ENCODE peak calls at places on chromosomes 4 and X, in four cellular contexts. Q is GM12878, A is progenitor cell of endocrine pancreas, R is endodermal cell. P is an unnamed sample.

GRCh38 chrX:115324194-115324593 is 34.7 kb downstream of the LUZP4 start:
- DNase-seq in Q (no peak), R (no peak), A (no peak), P (no peak)

GRCh38 chrX:70908541-70908940 is at the start of gene TEX11:
- DNase-seq in A (no peak), R (peak; percentile 73), Q (no peak), P (no peak)

GRCh38 chrX:46628406-46629371 is 55.1 kb downstream of the CHST7 start:
- DNase-seq in R (no peak), Q (peak; percentile 91), A (no peak), P (peak; percentile 46)

GRCh38 chr4:143643399-143643798 is 57.1 kb downstream of the FREM3 start:
- DNase-seq in Q (no peak), A (no peak), R (no peak), P (no peak)

GRCh38 chr4:100420571-100420970 is 97.3 kb downstream of the EMCN start:
- DNase-seq in Q (no peak), A (no peak), R (no peak), P (no peak)

GRCh38 chr4:27278615-27279014 is 418.0 kb downstream of the STIM2 start:
- DNase-seq in Q (no peak), A (peak; percentile 56), R (peak; percentile 89), P (no peak)

GRCh38 chrX:120585702-120586101 is 18.2 kb upstream of the MCTS1 start:
- DNase-seq in Q (no peak), R (no peak), A (no peak), P (no peak)

GRCh38 chr4:41887821-41888699 is 47.2 kb upstream of the TMEM33 start:
- DNase-seq in R (peak; percentile 64), A (no peak), Q (no peak), P (no peak)

GRCh38 chr4:69096111-69096656 is at the start of gene UGT2B7:
- DNase-seq in A (no peak), R (no peak), Q (no peak), P (no peak)

GRCh38 chr4:11418610-11419009 is 10.1 kb downstream of the HS3ST1 start:
- DNase-seq in Q (no peak), R (peak; percentile 56), A (no peak), P (no peak)

GRCh38 chr4:26024079-26024478 is 110.1 kb downstream of the SMIM20 start:
- DNase-seq in R (no peak), Q (no peak), A (no peak), P (no peak)

GRCh38 chr4:72987741-72988729 is 81.5 kb downstream of the COX18 start:
- DNase-seq in R (no peak), A (no peak), Q (no peak), P (no peak)

GRCh38 chr4:62644372-62644771 is 1444.2 kb downstream of the ADGRL3 start:
- DNase-seq in A (no peak), R (peak; percentile 59), Q (no peak), P (no peak)

GRCh38 chrX:12421918-12422317 is 283.6 kb downstream of the FRMPD4 start:
- DNase-seq in Q (no peak), A (no peak), R (no peak), P (no peak)

GRCh38 chrX:96436105-96436504 is 248.5 kb upstream of the DIAPH2 start:
- DNase-seq in R (no peak), A (no peak), Q (no peak), P (no peak)

GRCh38 chr4:184649971-184650855 is 675 bp downstream of the PRIMPOL start:
- DNase-seq in Q (no peak), A (no peak), R (peak; percentile 73), P (no peak)

GRCh38 chr4:128600996-128601857 is 208.3 kb upstream of the JADE1 start:
- DNase-seq in A (no peak), R (peak; percentile 78), Q (no peak), P (no peak)

GRCh38 chrX:65587616-65588526 is 53.3 kb upstream of the LAS1L start:
- DNase-seq in R (no peak), A (no peak), Q (no peak), P (no peak)

GRCh38 chr4:160611181-160611580 is 1508.3 kb downstream of the RAPGEF2 start:
- DNase-seq in A (no peak), Q (no peak), R (no peak), P (no peak)

GRCh38 chr4:30776451-30776850 is 56.3 kb downstream of the PCDH7 start:
- DNase-seq in A (no peak), Q (no peak), R (no peak), P (no peak)

GRCh38 chrX:16394290-16394689 is 227.0 kb downstream of the MAGEB17 start:
- DNase-seq in A (no peak), Q (no peak), R (no peak), P (no peak)

GRCh38 chrX:119790977-119791436 is 423 bp downstream of the RPL39 start:
- DNase-seq in Q (no peak), A (peak; percentile 9), R (peak; percentile 47), P (no peak)

GRCh38 chr4:823093-823760 is 2.7 kb downstream of the CPLX1 start:
- DNase-seq in R (peak; percentile 41), Q (no peak), A (no peak), P (no peak)

GRCh38 chr4:182236186-182236585 is 7.0 kb upstream of the TENM3 start:
- DNase-seq in A (no peak), R (no peak), Q (no peak), P (no peak)

GRCh38 chrX:99494668-99495067 is 915.4 kb downstream of the PCDH19 start:
- DNase-seq in Q (no peak), R (no peak), A (no peak), P (no peak)

GRCh38 chr4:80913381-80913780 is 117.1 kb upstream of the BMP3 start:
- DNase-seq in A (no peak), R (no peak), Q (peak; percentile 35), P (peak; percentile 17)

GRCh38 chr4:36292551-36293188 is 11.3 kb downstream of the DTHD1 start:
- DNase-seq in Q (no peak), A (no peak), R (no peak), P (no peak)

GRCh38 chr4:125187221-125187620 is 127.5 kb upstream of the FAT4 start:
- DNase-seq in A (no peak), Q (no peak), R (no peak), P (no peak)

GRCh38 chr4:98150092-98150761 is 7.0 kb upstream of the STPG2 start:
- DNase-seq in Q (no peak), R (no peak), A (no peak), P (no peak)

GRCh38 chr4:82584921-82585320 is 23.1 kb upstream of the TMEM150C start:
- DNase-seq in Q (no peak), R (peak; percentile 57), A (no peak), P (no peak)

GRCh38 chr4:82586055-82586454 is 24.3 kb upstream of the TMEM150C start:
- DNase-seq in A (no peak), Q (no peak), R (peak; percentile 75), P (no peak)

GRCh38 chr4:82587826-82588225 is 26.0 kb upstream of the TMEM150C start:
- DNase-seq in R (no peak), Q (no peak), A (no peak), P (no peak)

GRCh38 chr4:82579932-82580331 is 18.1 kb upstream of the TMEM150C start:
- DNase-seq in R (no peak), A (no peak), Q (no peak), P (no peak)

DNA sequence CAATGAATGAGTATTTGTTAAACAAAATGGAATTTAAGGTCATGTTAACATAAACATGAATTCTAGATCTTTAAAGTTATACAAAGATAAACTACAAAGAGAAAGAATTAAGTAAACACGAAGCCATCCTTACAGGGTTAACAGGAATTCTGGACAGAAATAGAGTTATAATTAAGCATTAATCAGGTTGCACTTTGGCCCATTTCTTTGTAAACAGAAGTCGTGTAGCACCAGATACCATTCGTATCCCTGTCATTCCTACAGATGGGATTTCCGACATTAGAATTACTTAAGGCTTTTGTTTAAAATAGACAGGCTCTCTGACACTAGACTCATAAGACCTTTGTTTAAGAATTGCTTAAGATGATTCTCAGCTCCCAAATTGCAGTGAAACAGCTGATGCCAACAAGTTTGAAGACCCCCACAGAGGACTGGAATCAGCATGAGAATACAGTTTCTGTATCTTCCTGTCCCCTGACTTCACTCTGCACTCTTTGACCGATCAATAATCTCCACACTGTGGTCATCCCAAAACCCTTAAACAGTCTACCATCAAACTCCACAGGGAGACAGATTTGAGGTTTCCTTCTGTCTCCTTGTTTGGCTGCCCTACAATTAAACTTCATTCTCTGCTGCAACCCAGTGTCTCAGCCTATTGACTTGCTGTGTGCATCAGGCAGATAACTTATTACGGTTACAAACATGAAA is 22.3 kb upstream of the TMEM150C start:
- DNase-seq in A (no peak), R (no peak), Q (no peak), P (no peak)
- TF ChIP-seq CTCF in A (no peak), R (no peak), Q (no peak), P (no peak)

GRCh38 chr4:67871867-67872266 is 11.9 kb downstream of the TMPRSS11D start:
- DNase-seq in Q (no peak), R (no peak), A (no peak), P (peak; percentile 28)
- TF ChIP-seq CTCF in Q (peak; percentile 47), R (peak; percentile 71), A (peak; percentile 50), P (peak; percentile 44)

GRCh38 chr4:77308843-77309242 is 151.8 kb downstream of the CCNG2 start:
- DNase-seq in Q (no peak), R (no peak), A (no peak), P (peak; percentile 49)
- TF ChIP-seq CTCF in Q (peak; percentile 29), R (peak; percentile 82), A (peak; percentile 37), P (peak; percentile 51)

GRCh38 chr4:176660561-176660960 is 132.2 kb downstream of the VEGFC start:
- DNase-seq in Q (no peak), R (peak; percentile 83), A (no peak), P (no peak)
- TF ChIP-seq CTCF in Q (no peak), R (peak; percentile 68), A (no peak), P (no peak)

DNA sequence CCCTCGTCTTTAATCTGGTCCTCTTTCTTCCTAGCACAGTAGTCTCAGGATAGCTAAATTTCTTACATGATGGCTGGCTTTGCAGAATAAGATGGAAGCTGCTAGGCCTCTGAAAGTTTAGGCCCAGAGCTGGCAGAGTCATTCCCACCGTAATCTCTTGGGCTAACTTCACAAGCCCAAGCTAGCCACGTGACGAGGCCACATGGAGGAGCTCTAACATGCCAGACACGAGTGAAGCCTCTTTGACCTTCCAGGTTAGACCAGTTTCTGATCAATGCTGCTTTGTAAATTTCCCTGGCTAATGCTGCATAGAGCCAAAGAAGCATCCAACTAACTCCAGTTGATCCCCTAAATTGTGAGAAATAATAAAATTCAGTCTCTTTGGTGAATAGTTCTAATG is 9.5 kb upstream of the CENPE start:
- DNase-seq in Q (no peak), R (peak; percentile 72), A (no peak), P (no peak)
- TF ChIP-seq CTCF in Q (peak; percentile 11), R (peak; percentile 63), A (no peak), P (no peak)

DNA sequence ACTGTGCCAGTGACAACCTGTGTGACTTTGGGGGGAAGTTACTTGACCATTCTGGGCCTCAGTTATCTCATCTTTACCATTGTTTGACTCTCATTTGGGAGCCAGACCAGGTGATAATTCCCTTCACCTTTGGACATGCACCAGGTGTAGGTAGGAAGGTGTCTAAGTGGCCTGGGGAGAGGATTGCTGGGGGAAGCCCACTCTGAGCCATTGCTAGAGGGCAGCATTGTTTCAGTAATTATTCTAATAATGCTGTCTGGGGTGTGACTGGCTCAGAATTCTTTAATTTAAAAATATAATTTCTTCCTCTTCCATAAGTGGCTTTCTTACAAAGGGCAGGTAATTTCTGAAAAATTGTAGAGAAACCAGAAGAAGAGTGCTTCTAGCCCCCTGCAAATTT is 104.3 kb downstream of the RTL9 start:
- DNase-seq in R (peak; percentile 59), A (no peak), Q (no peak), P (no peak)
- TF ChIP-seq CTCF in R (peak; percentile 71), A (peak; percentile 47), Q (no peak), P (no peak)

GRCh38 chr4:151315212-151315886 is 10.1 kb downstream of the SH3D19 start:
- DNase-seq in Q (no peak), R (no peak), A (no peak), P (no peak)
- TF ChIP-seq CTCF in Q (no peak), R (no peak), A (no peak), P (no peak)

GRCh38 chrX:9866633-9867032 is 80.4 kb downstream of the SHROOM2 start:
- DNase-seq in R (no peak), A (no peak), Q (no peak), P (no peak)
- TF ChIP-seq CTCF in R (no peak), A (no peak), Q (no peak), P (no peak)

P was measured in GM10248.